ENCODE peak calls at places on chromosome 1, in seven cellular contexts. G is stomach, N is sigmoid colon, R is ovary, I is esophagus muscularis mucosa, A is suprapubic skin, Y is K562. Z is an unnamed sample.

GRCh38 chr1:156112276-156113137 is 2.0 kb upstream of the LMNA start:
- DNase-seq in N (peak; percentile 74), G (no peak), Y (no peak), I (no peak), R (no peak), A (no peak), Z (no peak)

GRCh38 chr1:182668633-182669032 is 15.8 kb downstream of the RGS8 start:
- DNase-seq in R (no peak), Y (no peak), G (no peak), A (no peak), I (no peak), N (no peak), Z (no peak)

GRCh38 chr1:71210746-71211145 is 129.9 kb upstream of the ZRANB2 start:
- DNase-seq in A (no peak), I (no peak), N (no peak), G (no peak), R (no peak), Y (no peak), Z (no peak)

GRCh38 chr1:52691856-52692255 is 6.3 kb downstream of the COA7 start:
- DNase-seq in R (no peak), N (no peak), A (no peak), I (no peak), Y (no peak), G (no peak), Z (no peak)

GRCh38 chr1:230040440-230040839 is 26.6 kb upstream of the GALNT2 start:
- DNase-seq in I (peak; percentile 70), G (no peak), N (no peak), Y (no peak), A (no peak), R (no peak), Z (no peak)

GRCh38 chr1:63024132-63024531 is 240.2 kb downstream of the ATG4C start:
- DNase-seq in N (no peak), A (no peak), G (no peak), I (no peak), R (no peak), Y (no peak), Z (no peak)

GRCh38 chr1:237232501-237232900 is 190.5 kb downstream of the RYR2 start:
- DNase-seq in I (no peak), R (no peak), Y (no peak), A (no peak), G (no peak), N (no peak), Z (no peak)

GRCh38 chr1:6222644-6223043 is 13.1 kb downstream of the ICMT start:
- DNase-seq in A (no peak), G (no peak), I (no peak), Y (no peak), R (no peak), N (no peak), Z (no peak)

GRCh38 chr1:106646261-106646660 is 410.2 kb upstream of the PRMT6 start:
- DNase-seq in N (no peak), A (no peak), R (no peak), I (no peak), Y (no peak), G (no peak), Z (no peak)

GRCh38 chr1:207361910-207362309 is 40.4 kb downstream of the CD55 start:
- DNase-seq in A (no peak), I (no peak), N (no peak), G (no peak), R (no peak), Y (peak; percentile 54), Z (no peak)

GRCh38 chr1:207364622-207365021 is 43.1 kb downstream of the CD55 start:
- DNase-seq in I (no peak), Y (no peak), R (no peak), A (no peak), G (no peak), N (no peak), Z (no peak)

GRCh38 chr1:207365063-207365462 is 43.6 kb downstream of the CD55 start:
- DNase-seq in Y (no peak), A (no peak), R (no peak), N (no peak), G (no peak), I (no peak), Z (no peak)

GRCh38 chr1:207366022-207366421 is 44.5 kb downstream of the CD55 start:
- DNase-seq in A (no peak), Y (no peak), N (no peak), G (no peak), R (no peak), I (no peak), Z (no peak)

GRCh38 chr1:207362962-207363858 is 41.7 kb downstream of the CD55 start:
- DNase-seq in Y (peak; percentile 77), N (no peak), A (no peak), I (no peak), G (no peak), R (no peak), Z (no peak)
- H3K27ac ChIP-seq in Y (peak overlapping the region; percentile 72), N (no peak overlapping the region), A (no peak overlapping the region), I (no peak overlapping the region), G (no peak overlapping the region), R (no peak overlapping the region), Z (no peak overlapping the region)

GRCh38 chr1:165827199-165828102 is at the start of gene UCK2:
- DNase-seq in Y (peak; percentile 92), R (peak; percentile 73), I (peak; percentile 93), G (peak; percentile 82), N (peak; percentile 87), A (peak; percentile 87), Z (peak; percentile 70)
- TF ChIP-seq POLR2A in Y (peak; percentile 77), R (no peak), I (peak; percentile 63), G (no peak), N (no peak), A (no peak), Z (peak; percentile 16)

GRCh38 chr1:198667796-198668195 is 29.0 kb downstream of the PTPRC start:
- DNase-seq in R (no peak), Y (no peak), A (no peak), N (no peak), I (no peak), G (no peak), Z (no peak)

GRCh38 chr1:198669771-198670170 is 30.9 kb downstream of the PTPRC start:
- DNase-seq in N (no peak), I (no peak), R (no peak), A (no peak), Y (no peak), G (no peak), Z (no peak)

GRCh38 chr1:198671136-198671535 is 32.3 kb downstream of the PTPRC start:
- DNase-seq in I (no peak), A (no peak), Y (no peak), R (no peak), G (no peak), N (no peak), Z (no peak)

GRCh38 chr1:198667186-198667585 is 28.3 kb downstream of the PTPRC start:
- DNase-seq in N (no peak), R (no peak), A (no peak), I (no peak), Y (no peak), G (no peak), Z (no peak)

DNA sequence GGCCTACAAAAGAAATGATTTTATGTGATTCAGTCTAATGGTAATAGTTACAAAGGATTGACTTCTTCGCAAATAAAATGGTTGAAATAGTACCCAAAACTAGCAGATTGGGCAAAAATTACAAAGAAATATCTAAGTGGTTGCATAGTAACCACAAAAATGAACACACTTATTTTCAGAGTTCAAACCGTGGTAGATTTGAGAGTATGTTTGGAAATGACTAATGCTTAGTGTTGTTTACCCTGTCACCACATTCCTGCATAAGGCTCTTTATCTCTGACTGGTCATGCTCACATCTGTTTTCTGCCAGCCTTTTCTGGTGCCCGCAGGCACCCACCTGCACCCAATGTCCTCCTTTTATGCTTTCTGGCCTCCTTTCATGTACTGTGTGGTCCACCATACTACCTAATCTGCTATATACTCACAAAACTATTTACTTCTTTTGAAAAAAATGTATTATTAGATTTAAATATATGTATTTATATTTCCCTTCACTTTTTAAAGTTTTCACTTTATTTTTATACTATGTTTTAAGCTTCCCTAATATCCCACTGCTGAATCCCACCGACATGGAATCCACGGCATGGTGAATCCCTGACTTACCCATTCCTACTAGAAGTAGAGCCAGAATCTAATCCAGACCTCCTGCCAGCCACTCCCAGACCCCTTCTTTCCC is 30.3 kb downstream of the PTPRC start:
- DNase-seq in N (no peak), G (no peak), I (no peak), R (no peak), A (no peak), Y (peak; percentile 53), Z (no peak)
- TF ChIP-seq EP300 in N (no peak), G (no peak), I (no peak), R (no peak), A (no peak), Y (peak; percentile 68), Z (no peak)

DNA sequence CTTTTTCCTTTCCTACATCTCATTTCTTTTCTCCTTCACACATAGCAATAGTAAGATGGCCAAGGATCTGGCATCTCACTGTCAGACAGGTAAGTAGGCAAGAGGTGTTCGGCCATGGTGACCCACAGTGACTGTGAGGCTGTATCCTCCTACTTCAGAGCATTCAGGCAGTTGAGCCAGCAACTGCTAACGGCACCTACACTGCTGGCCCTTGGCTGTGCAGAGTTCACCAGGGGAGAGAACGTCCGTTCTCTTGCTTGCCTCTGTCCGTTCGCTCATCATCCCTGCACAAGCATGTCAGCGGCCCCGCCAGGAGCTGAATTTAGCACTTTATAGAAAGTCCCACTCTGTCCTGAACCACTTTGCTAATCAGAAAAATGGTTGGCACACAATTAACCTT is 113.6 kb downstream of the GREM2 start:
- DNase-seq in I (no peak), R (no peak), A (no peak), G (no peak), Y (no peak), N (no peak), Z (no peak)
- H3K27ac ChIP-seq in I (no peak overlapping the region), R (no peak overlapping the region), A (no peak overlapping the region), G (no peak overlapping the region), Y (peak overlapping the region; percentile 30), N (no peak overlapping the region), Z (no peak overlapping the region)